ENCODE peak calls at places on chromosomes 13 and 19, in five cellular contexts. One of them, this sample, is unnamed.

GRCh38 chr19:2867025-2867991 is at the start of gene ZNF556:
- DNase-seq in breast epithelium: no peak
- DNase-seq in gastrocnemius medialis: peak; percentile 84
- DNase-seq in ovary: peak; percentile 89
- DNase-seq in esophagus squamous epithelium: no peak
- DNase-seq in this sample: no peak

GRCh38 chr19:6536138-6536671 is 5.4 kb downstream of the TNFSF9 start:
- DNase-seq in breast epithelium: no peak
- DNase-seq in esophagus squamous epithelium: peak; percentile 51
- DNase-seq in gastrocnemius medialis: peak; percentile 73
- DNase-seq in ovary: no peak
- DNase-seq in this sample: peak; percentile 90

GRCh38 chr19:33558846-33559245 is 37.3 kb upstream of the PEPD start:
- DNase-seq in esophagus squamous epithelium: no peak
- DNase-seq in breast epithelium: peak; percentile 31
- DNase-seq in gastrocnemius medialis: no peak
- DNase-seq in ovary: no peak
- DNase-seq in this sample: no peak

GRCh38 chr19:14848822-14849221 is at the start of gene OR7A10:
- DNase-seq in gastrocnemius medialis: no peak
- DNase-seq in esophagus squamous epithelium: no peak
- DNase-seq in ovary: no peak
- DNase-seq in breast epithelium: no peak
- DNase-seq in this sample: no peak

GRCh38 chr13:74771964-74772363 is 637.8 kb upstream of the KLF12 start:
- DNase-seq in ovary: no peak
- DNase-seq in esophagus squamous epithelium: no peak
- DNase-seq in breast epithelium: no peak
- DNase-seq in gastrocnemius medialis: no peak
- DNase-seq in this sample: no peak

GRCh38 chr19:7152568-7152967 is 83.1 kb downstream of the ZNF557 start:
- DNase-seq in ovary: no peak
- DNase-seq in esophagus squamous epithelium: no peak
- DNase-seq in breast epithelium: no peak
- DNase-seq in gastrocnemius medialis: no peak
- DNase-seq in this sample: no peak

GRCh38 chr13:30776661-30777060 is 41.3 kb downstream of the ALOX5AP start:
- DNase-seq in breast epithelium: no peak
- DNase-seq in esophagus squamous epithelium: no peak
- DNase-seq in ovary: no peak
- DNase-seq in gastrocnemius medialis: no peak
- DNase-seq in this sample: no peak

GRCh38 chr13:36352350-36352749 is 6.2 kb upstream of the SPART start:
- DNase-seq in breast epithelium: no peak
- DNase-seq in esophagus squamous epithelium: no peak
- DNase-seq in gastrocnemius medialis: no peak
- DNase-seq in ovary: no peak
- DNase-seq in this sample: no peak

GRCh38 chr19:28582807-28583206 is 630.1 kb downstream of the UQCRFS1 start:
- DNase-seq in esophagus squamous epithelium: no peak
- DNase-seq in ovary: no peak
- DNase-seq in breast epithelium: no peak
- DNase-seq in gastrocnemius medialis: no peak
- DNase-seq in this sample: no peak

GRCh38 chr13:61770697-61771096 is 355.0 kb upstream of the PCDH20 start:
- DNase-seq in breast epithelium: no peak
- DNase-seq in gastrocnemius medialis: no peak
- DNase-seq in ovary: no peak
- DNase-seq in esophagus squamous epithelium: no peak
- DNase-seq in this sample: no peak

GRCh38 chr19:38690146-38690545 is 42.7 kb downstream of the ACTN4 start:
- DNase-seq in ovary: no peak
- DNase-seq in breast epithelium: no peak
- DNase-seq in esophagus squamous epithelium: no peak
- DNase-seq in gastrocnemius medialis: no peak
- DNase-seq in this sample: no peak

GRCh38 chr13:32299893-32300292 is 15.3 kb downstream of the ZAR1L start:
- DNase-seq in breast epithelium: no peak
- DNase-seq in gastrocnemius medialis: no peak
- DNase-seq in esophagus squamous epithelium: no peak
- DNase-seq in ovary: no peak
- DNase-seq in this sample: no peak

GRCh38 chr13:49681837-49682236 is 9.4 kb downstream of the EBPL start:
- DNase-seq in breast epithelium: no peak
- DNase-seq in ovary: no peak
- DNase-seq in gastrocnemius medialis: no peak
- DNase-seq in esophagus squamous epithelium: no peak
- DNase-seq in this sample: no peak

GRCh38 chr13:52001120-52001731 is 10.0 kb downstream of the ATP7B start:
- DNase-seq in breast epithelium: no peak
- DNase-seq in esophagus squamous epithelium: no peak
- DNase-seq in ovary: no peak
- DNase-seq in gastrocnemius medialis: no peak
- DNase-seq in this sample: no peak

GRCh38 chr13:44160549-44161278 is 212.9 kb upstream of the SERP2 start:
- DNase-seq in esophagus squamous epithelium: no peak
- DNase-seq in breast epithelium: no peak
- DNase-seq in ovary: no peak
- DNase-seq in gastrocnemius medialis: peak; percentile 57
- DNase-seq in this sample: no peak

GRCh38 chr13:110396476-110396875 is 89.4 kb downstream of the COL4A2 start:
- DNase-seq in gastrocnemius medialis: no peak
- DNase-seq in breast epithelium: no peak
- DNase-seq in ovary: no peak
- DNase-seq in esophagus squamous epithelium: no peak
- DNase-seq in this sample: no peak

GRCh38 chr13:36778083-36778671 is 40.8 kb upstream of the RFXAP start:
- DNase-seq in esophagus squamous epithelium: no peak
- DNase-seq in breast epithelium: no peak
- DNase-seq in gastrocnemius medialis: no peak
- DNase-seq in ovary: no peak
- DNase-seq in this sample: no peak

GRCh38 chr13:90622547-90622946 is 724.9 kb upstream of the MIR17HG start:
- DNase-seq in esophagus squamous epithelium: no peak
- DNase-seq in ovary: no peak
- DNase-seq in gastrocnemius medialis: no peak
- DNase-seq in breast epithelium: no peak
- DNase-seq in this sample: no peak

GRCh38 chr13:52739468-52740071 is at the start of gene CNMD:
- DNase-seq in ovary: no peak
- DNase-seq in breast epithelium: no peak
- DNase-seq in gastrocnemius medialis: no peak
- DNase-seq in esophagus squamous epithelium: no peak
- DNase-seq in this sample: no peak

GRCh38 chr13:38530492-38530891 is 156.4 kb upstream of the FREM2 start:
- DNase-seq in esophagus squamous epithelium: no peak
- DNase-seq in gastrocnemius medialis: no peak
- DNase-seq in ovary: no peak
- DNase-seq in breast epithelium: no peak
- DNase-seq in this sample: no peak

GRCh38 chr19:35030257-35031071 is at the start of gene SCN1B:
- DNase-seq in ovary: peak; percentile 72
- DNase-seq in esophagus squamous epithelium: no peak
- DNase-seq in gastrocnemius medialis: peak; percentile 80
- DNase-seq in breast epithelium: no peak
- DNase-seq in this sample: peak; percentile 92

GRCh38 chr13:24868874-24869273 is 104.9 kb downstream of the RNF17 start:
- DNase-seq in esophagus squamous epithelium: no peak
- DNase-seq in breast epithelium: no peak
- DNase-seq in ovary: no peak
- DNase-seq in gastrocnemius medialis: no peak
- DNase-seq in this sample: no peak

GRCh38 chr13:78147905-78148304 is 229.3 kb upstream of the EDNRB start:
- DNase-seq in ovary: no peak
- DNase-seq in gastrocnemius medialis: no peak
- DNase-seq in esophagus squamous epithelium: no peak
- DNase-seq in breast epithelium: no peak
- DNase-seq in this sample: no peak

GRCh38 chr19:35642798-35643254 is 1.3 kb downstream of the ETV2 start:
- DNase-seq in gastrocnemius medialis: no peak
- DNase-seq in breast epithelium: no peak
- DNase-seq in esophagus squamous epithelium: no peak
- DNase-seq in ovary: peak; percentile 62
- DNase-seq in this sample: no peak

GRCh38 chr19:4064551-4065260 is 2.0 kb downstream of the ZBTB7A start:
- DNase-seq in ovary: peak; percentile 80
- DNase-seq in esophagus squamous epithelium: no peak
- DNase-seq in gastrocnemius medialis: peak; percentile 67
- DNase-seq in breast epithelium: no peak
- DNase-seq in this sample: peak; percentile 95

GRCh38 chr13:110312669-110313031 is 5.6 kb downstream of the COL4A2 start:
- DNase-seq in breast epithelium: no peak
- DNase-seq in gastrocnemius medialis: no peak
- DNase-seq in esophagus squamous epithelium: no peak
- DNase-seq in ovary: peak; percentile 11
- DNase-seq in this sample: no peak

GRCh38 chr13:83780201-83780600 is 102.1 kb downstream of the SLITRK1 start:
- DNase-seq in gastrocnemius medialis: no peak
- DNase-seq in esophagus squamous epithelium: no peak
- DNase-seq in breast epithelium: no peak
- DNase-seq in ovary: no peak
- DNase-seq in this sample: no peak

GRCh38 chr13:27427663-27428062 is 3.2 kb downstream of the GTF3A start:
- DNase-seq in esophagus squamous epithelium: no peak
- DNase-seq in ovary: no peak
- DNase-seq in gastrocnemius medialis: peak; percentile 43
- DNase-seq in breast epithelium: no peak
- DNase-seq in this sample: no peak

GRCh38 chr19:35269425-35270117 is 809 bp downstream of the USF2 start:
- DNase-seq in gastrocnemius medialis: peak; percentile 86
- DNase-seq in breast epithelium: peak; percentile 88
- DNase-seq in ovary: peak; percentile 92
- DNase-seq in esophagus squamous epithelium: no peak
- DNase-seq in this sample: peak; percentile 77

GRCh38 chr13:31903072-31903815 is 128.3 kb upstream of the FRY start:
- DNase-seq in gastrocnemius medialis: no peak
- DNase-seq in ovary: no peak
- DNase-seq in esophagus squamous epithelium: no peak
- DNase-seq in breast epithelium: no peak
- DNase-seq in this sample: no peak

GRCh38 chr19:45094158-45094557 is 1.2 kb downstream of the PPP1R37 start:
- DNase-seq in esophagus squamous epithelium: no peak
- DNase-seq in gastrocnemius medialis: no peak
- DNase-seq in breast epithelium: no peak
- DNase-seq in ovary: no peak
- DNase-seq in this sample: no peak
- H3K4me3 ChIP-seq in esophagus squamous epithelium: peak overlapping the region; percentile 76
- H3K4me3 ChIP-seq in gastrocnemius medialis: peak overlapping the region; percentile 86
- H3K4me3 ChIP-seq in breast epithelium: peak overlapping the region; percentile 99
- H3K4me3 ChIP-seq in ovary: peak overlapping the region; percentile 63
- H3K4me3 ChIP-seq in this sample: no peak overlapping the region

GRCh38 chr19:48363500-48363809 is 285 bp downstream of the TMEM143 start:
- DNase-seq in esophagus squamous epithelium: no peak
- DNase-seq in ovary: peak; percentile 87
- DNase-seq in gastrocnemius medialis: no peak
- DNase-seq in breast epithelium: no peak
- DNase-seq in this sample: no peak

GRCh38 chr19:48365602-48366001 is 1.4 kb downstream of the SYNGR4 start:
- DNase-seq in ovary: peak; percentile 46
- DNase-seq in esophagus squamous epithelium: no peak
- DNase-seq in gastrocnemius medialis: no peak
- DNase-seq in breast epithelium: no peak
- DNase-seq in this sample: no peak

GRCh38 chr19:48364564-48365363 is 597 bp downstream of the SYNGR4 start:
- DNase-seq in breast epithelium: no peak
- DNase-seq in esophagus squamous epithelium: no peak
- DNase-seq in gastrocnemius medialis: no peak
- DNase-seq in ovary: peak; percentile 63
- DNase-seq in this sample: no peak

GRCh38 chr19:48362716-48363499 is 832 bp downstream of the TMEM143 start:
- DNase-seq in gastrocnemius medialis: peak; percentile 95
- DNase-seq in breast epithelium: peak; percentile 93
- DNase-seq in esophagus squamous epithelium: peak; percentile 69
- DNase-seq in ovary: peak; percentile 94
- DNase-seq in this sample: peak; percentile 94

GRCh38 chr19:48363810-48364563 is at the start of the genes SYNGR4 and TMEM143:
- DNase-seq in ovary: peak; percentile 98
- DNase-seq in breast epithelium: peak; percentile 98
- DNase-seq in gastrocnemius medialis: peak; percentile 99
- DNase-seq in esophagus squamous epithelium: peak; percentile 96
- DNase-seq in this sample: peak; percentile 98
- TF ChIP-seq POLR2A in ovary: peak; percentile 62
- TF ChIP-seq POLR2A in breast epithelium: no peak
- TF ChIP-seq POLR2A in gastrocnemius medialis: no peak
- TF ChIP-seq POLR2A in esophagus squamous epithelium: peak; percentile 48
- TF ChIP-seq POLR2A in this sample: peak; percentile 28

DNA sequence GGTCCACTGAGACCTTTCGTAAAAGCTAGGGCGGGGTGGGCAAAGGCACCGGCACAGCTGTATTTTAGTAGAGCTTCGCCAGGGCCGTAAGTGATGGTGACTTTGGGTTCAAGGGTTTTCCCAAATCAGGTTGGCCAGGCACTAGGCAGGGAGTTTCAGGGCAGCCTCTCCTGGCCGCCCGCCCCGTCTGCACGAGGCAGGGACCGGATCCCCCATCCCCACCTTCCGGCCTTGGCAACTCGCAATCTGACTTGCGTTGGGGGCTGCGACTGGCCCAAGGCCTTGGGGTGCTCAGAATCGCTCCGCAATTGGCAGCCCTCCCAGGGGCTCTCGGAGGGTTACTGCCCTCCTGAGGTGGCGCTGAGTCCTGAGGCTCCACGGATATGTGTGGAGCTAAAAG is 4.1 kb upstream of the ZIC5 start:
- DNase-seq in ovary: no peak
- DNase-seq in breast epithelium: no peak
- DNase-seq in esophagus squamous epithelium: no peak
- DNase-seq in gastrocnemius medialis: no peak
- DNase-seq in this sample: no peak
- H3K4me3 ChIP-seq in ovary: no peak overlapping the region
- H3K4me3 ChIP-seq in breast epithelium: no peak overlapping the region
- H3K4me3 ChIP-seq in esophagus squamous epithelium: no peak overlapping the region
- H3K4me3 ChIP-seq in gastrocnemius medialis: no peak overlapping the region
- H3K4me3 ChIP-seq in this sample: no peak overlapping the region

DNA sequence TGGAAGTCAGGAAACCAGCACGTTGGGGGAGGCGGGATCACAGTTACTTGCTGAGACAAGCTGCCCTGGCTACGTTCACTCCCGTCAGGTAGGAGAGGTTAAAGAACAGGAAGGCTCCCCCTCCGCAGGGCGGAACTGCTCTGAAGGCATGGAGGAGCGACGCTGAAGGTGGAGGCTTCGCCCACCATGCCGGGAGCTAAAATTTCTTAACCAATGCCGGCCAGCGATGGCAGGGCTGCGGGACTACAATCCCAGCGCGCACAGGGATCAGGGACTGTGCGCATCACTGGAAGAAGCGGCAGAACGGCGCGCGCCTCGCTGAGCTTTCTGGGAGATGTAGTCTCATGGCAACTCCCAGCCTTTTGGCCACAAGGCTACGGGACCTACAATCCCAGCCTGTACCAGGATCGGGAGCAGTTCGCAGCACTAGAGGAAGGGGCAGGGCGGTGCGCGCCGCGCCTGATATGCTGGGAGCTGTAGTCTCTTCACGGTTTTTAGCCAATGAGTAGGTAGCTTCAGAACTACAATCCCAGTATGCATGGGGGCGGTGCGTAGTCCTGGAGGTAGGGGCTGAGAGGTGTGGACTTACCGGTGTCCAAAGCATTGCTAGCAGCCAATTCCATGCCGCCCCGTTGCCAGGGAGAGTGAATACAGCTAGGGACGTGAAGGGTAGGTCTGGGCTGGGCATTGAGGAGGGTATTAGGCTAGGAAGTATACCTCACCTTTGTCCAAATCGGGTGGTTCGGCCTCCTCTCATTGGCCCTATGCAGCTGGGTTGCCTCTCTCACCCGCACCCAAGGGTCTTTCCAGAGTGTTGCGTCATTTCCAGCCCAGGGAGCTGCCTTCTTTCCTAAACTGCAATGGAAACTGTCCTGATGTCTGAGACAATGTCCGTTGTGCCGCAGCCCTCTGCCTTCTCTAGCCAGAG is 12.8 kb upstream of the ZNF682 start:
- DNase-seq in ovary: peak; percentile 93
- DNase-seq in esophagus squamous epithelium: peak; percentile 54
- DNase-seq in gastrocnemius medialis: peak; percentile 85
- DNase-seq in breast epithelium: peak; percentile 95
- DNase-seq in this sample: peak; percentile 97
- TF ChIP-seq POLR2A in ovary: no peak
- TF ChIP-seq POLR2A in esophagus squamous epithelium: no peak
- TF ChIP-seq POLR2A in gastrocnemius medialis: peak; percentile 28
- TF ChIP-seq POLR2A in breast epithelium: no peak
- TF ChIP-seq POLR2A in this sample: no peak

This sample was measured in lower leg skin.